ENCODE peak calls at places on chromosomes 12 and 14, in four cellular contexts. V is HL-60, O is GM12878, W is K562. X is an unnamed sample.

GRCh38 chr14:76352639-76353281 is 23.2 kb upstream of the ESRRB start:
- DNase-seq in O (peak; percentile 4), V (peak; percentile 6), W (no peak), X (peak; percentile 80)

GRCh38 chr12:108832730-108833354 is 24.5 kb downstream of the SSH1 start:
- DNase-seq in O (no peak), V (no peak), W (no peak), X (no peak)

GRCh38 chr14:74913986-74914573 is 9.0 kb downstream of the RPS6KL1 start:
- DNase-seq in W (peak; percentile 47), O (no peak), V (no peak), X (no peak)

GRCh38 chr14:105982664-105983063 is 456.3 kb downstream of the TMEM121 start:
- DNase-seq in O (no peak), V (no peak), W (no peak), X (no peak)

GRCh38 chr14:75831971-75832370 is 149.8 kb downstream of the TGFB3 start:
- DNase-seq in O (no peak), W (peak; percentile 25), V (no peak), X (no peak)

GRCh38 chr12:7327913-7328312 is 24.0 kb downstream of the ACSM4 start:
- DNase-seq in W (no peak), O (no peak), V (no peak), X (no peak)

GRCh38 chr14:104536942-104537612 is 42.5 kb upstream of the C14orf180 start:
- DNase-seq in O (no peak), V (no peak), W (no peak), X (no peak)

GRCh38 chr12:31772685-31773222 is 43.9 kb upstream of the AMN1 start:
- DNase-seq in V (no peak), W (no peak), O (no peak), X (no peak)

GRCh38 chr14:35341454-35342159 is 49.4 kb downstream of the PSMA6 start:
- DNase-seq in V (no peak), W (no peak), O (no peak), X (no peak)

GRCh38 chr14:35123388-35123703 is 994 bp downstream of the PRORP start:
- DNase-seq in O (no peak), W (no peak), V (no peak), X (no peak)

GRCh38 chr12:25242981-25243764 is 7.6 kb downstream of the KRAS start:
- DNase-seq in W (no peak), O (no peak), V (no peak), X (no peak)

GRCh38 chr12:63826002-63826585 is 18.4 kb upstream of the SRGAP1 start:
- DNase-seq in V (no peak), W (peak; percentile 36), O (no peak), X (no peak)

GRCh38 chr14:103871596-103872480 is 24.5 kb upstream of the PPP1R13B start:
- DNase-seq in W (peak; percentile 76), O (peak; percentile 12), V (no peak), X (peak; percentile 91)

GRCh38 chr12:7588703-7589329 is 76.9 kb downstream of the APOBEC1 start:
- DNase-seq in V (peak; percentile 67), W (peak; percentile 37), O (peak; percentile 25), X (peak; percentile 13)

DNA sequence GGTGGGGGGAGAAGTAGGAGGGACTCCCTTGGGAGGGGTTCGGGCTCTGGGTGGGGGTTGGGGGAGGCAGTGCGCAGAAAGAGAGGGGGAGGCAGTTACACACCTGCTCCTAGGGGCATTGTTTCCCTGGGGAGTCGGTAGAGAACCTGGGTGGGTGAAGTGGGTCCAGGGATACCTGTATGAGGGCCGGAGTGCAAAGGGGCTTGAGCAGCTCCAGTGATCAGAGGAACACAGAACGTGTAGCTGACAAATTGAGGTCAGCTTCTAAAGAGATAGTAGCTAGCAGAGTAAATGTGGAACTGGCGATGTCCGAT is 430 bp downstream of the SMARCD1 start:
- DNase-seq in V (no peak), O (peak; percentile 4), W (no peak), X (no peak)
- TF ChIP-seq SPI1 in V (no peak), O (no peak), W (no peak), X (no peak)

GRCh38 chr14:62002636-62003035 is 240.4 kb downstream of the SNAPC1 start:
- DNase-seq in W (no peak), O (no peak), V (no peak), X (no peak)
- TF ChIP-seq SPI1 in W (no peak), O (no peak), V (no peak), X (no peak)

GRCh38 chr12:113818278-113818677 is 147.8 kb downstream of the RBM19 start:
- DNase-seq in V (no peak), W (no peak), O (no peak), X (no peak)

GRCh38 chr12:113820842-113821241 is 145.3 kb downstream of the RBM19 start:
- DNase-seq in W (peak; percentile 56), O (no peak), V (no peak), X (no peak)

GRCh38 chr12:113819495-113819894 is 146.6 kb downstream of the RBM19 start:
- DNase-seq in W (no peak), O (no peak), V (no peak), X (no peak)

GRCh38 chr12:113818833-113819232 is 147.3 kb downstream of the RBM19 start:
- DNase-seq in O (no peak), V (no peak), W (peak; percentile 44), X (no peak)

GRCh38 chr12:113820310-113820709 is 145.8 kb downstream of the RBM19 start:
- DNase-seq in V (no peak), W (no peak), O (no peak), X (no peak)
- TF ChIP-seq SPI1 in V (no peak), W (no peak), O (no peak), X (no peak)

GRCh38 chr12:3005736-3006135 is 46.5 kb downstream of the TEAD4 start:
- DNase-seq in O (no peak), W (no peak), V (no peak), X (no peak)
- TF ChIP-seq SPI1 in O (no peak), W (no peak), V (no peak), X (no peak)

GRCh38 chr14:57378661-57379060 is 11.7 kb upstream of the NAA30 start:
- DNase-seq in V (no peak), O (no peak), W (no peak), X (no peak)
- TF ChIP-seq SPI1 in V (no peak), O (no peak), W (no peak), X (no peak)

GRCh38 chr14:22597265-22597664 is 835 bp upstream of the ABHD4 start:
- DNase-seq in V (no peak), W (peak; percentile 45), O (no peak), X (no peak)

GRCh38 chr14:22597771-22598098 is 365 bp upstream of the ABHD4 start:
- DNase-seq in W (no peak), V (no peak), O (no peak), X (no peak)

GRCh38 chr14:22598896-22599244 is 770 bp downstream of the ABHD4 start:
- DNase-seq in V (no peak), W (peak; percentile 66), O (no peak), X (no peak)

GRCh38 chr14:22599349-22599748 is 1.2 kb downstream of the ABHD4 start:
- DNase-seq in O (no peak), W (no peak), V (no peak), X (no peak)

DNA sequence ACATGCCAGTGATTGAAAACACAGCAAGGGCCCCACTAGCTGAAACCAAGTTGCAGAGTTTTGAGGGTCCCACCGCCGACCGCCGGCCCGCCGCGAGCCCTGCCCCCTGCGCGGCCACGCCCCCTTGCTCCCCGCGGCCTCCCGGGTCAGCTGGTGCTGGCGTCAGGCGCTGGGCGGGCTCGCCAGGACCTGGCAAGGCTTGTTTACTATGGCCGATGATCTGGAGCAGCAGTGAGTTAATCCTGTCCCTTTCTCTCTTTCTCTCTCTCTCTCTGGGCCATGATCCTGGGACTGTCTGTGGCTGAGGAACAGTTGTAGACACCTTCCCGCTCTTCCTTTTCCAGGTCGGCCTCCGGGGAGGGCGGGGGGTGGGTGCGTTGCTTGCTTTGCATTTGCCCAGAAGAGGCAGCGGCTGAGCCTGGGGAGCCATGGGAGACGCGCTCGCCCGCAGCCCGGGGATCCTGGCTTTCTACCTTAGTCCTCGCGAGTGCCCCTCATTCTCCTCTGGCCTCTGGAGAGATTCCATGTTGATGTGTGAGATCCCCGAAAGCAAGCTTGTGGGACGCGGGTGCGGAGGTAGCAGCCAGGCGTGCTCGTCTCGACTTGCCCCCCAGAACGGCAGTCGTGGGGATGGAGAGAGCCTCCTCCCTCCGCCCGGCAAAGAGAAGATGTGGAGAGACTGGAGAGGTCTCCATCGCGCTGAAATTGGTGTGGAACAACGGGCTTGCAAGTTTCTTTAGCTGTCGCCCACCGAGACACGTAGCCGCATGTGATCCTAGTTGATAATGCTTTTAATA is at the start of gene ABHD4:
- DNase-seq in O (no peak), W (peak; percentile 69), V (peak; percentile 46), X (peak; percentile 76)
- TF ChIP-seq SPI1 in O (no peak), W (no peak), V (no peak), X (no peak)

X was measured in GM12891.